ENCODE peak calls at places on chromosomes 5 and 9, in six cellular contexts. G is AG04449, C is glutamatergic neuron, M is mucosa of descending colon, U is GM12891, W is NCI-H1417. N is an unnamed sample.

GRCh38 chr9:133763272-133764183 is 25.4 kb upstream of the SARDH start:
- DNase-seq in W (no peak), U (no peak), C (no peak), M (peak), G (no peak), N (no peak)

GRCh38 chr5:59637878-59638580 is 255.5 kb downstream of the PDE4D start:
- DNase-seq in M (no peak), C (no peak), G (no peak), W (no peak), U (no peak), N (no peak)

GRCh38 chr5:135012033-135012588 is 21.9 kb downstream of the PITX1 start:
- DNase-seq in U (no peak), W (no peak), C (peak), G (no peak), M (no peak), N (no peak)

GRCh38 chr9:134641989-134642384 is 384 bp downstream of the COL5A1 start:
- DNase-seq in M (no peak), C (no peak), U (no peak), G (no peak), W (no peak), N (no peak)

GRCh38 chr9:127308559-127309429 is 44.2 kb downstream of the GARNL3 start:
- DNase-seq in M (no peak), C (no peak), W (no peak), G (no peak), U (no peak), N (no peak)

GRCh38 chr9:120909904-120910303 is 16.7 kb downstream of the TRAF1 start:
- DNase-seq in M (no peak), G (no peak), W (no peak), C (no peak), U (no peak), N (no peak)

GRCh38 chr5:119996128-119996527 is 366.8 kb downstream of the FAM170A start:
- DNase-seq in M (no peak), U (no peak), W (no peak), C (no peak), G (no peak), N (no peak)

GRCh38 chr5:32805966-32806626 is 95.0 kb downstream of the NPR3 start:
- DNase-seq in C (no peak), U (no peak), G (peak), M (no peak), W (no peak), N (no peak)

GRCh38 chr5:53779541-53779981 is 219.1 kb downstream of the NDUFS4 start:
- DNase-seq in G (no peak), M (no peak), C (no peak), U (no peak), W (no peak), N (no peak)

GRCh38 chr5:137778772-137779564 is 24.8 kb upstream of the HNRNPA0 start:
- DNase-seq in W (peak), U (no peak), C (no peak), M (no peak), G (no peak), N (no peak)

GRCh38 chr9:124941689-124942561 is 1.0 kb upstream of the GOLGA1 start:
- DNase-seq in M (peak), U (no peak), G (no peak), W (no peak), C (peak), N (peak)

GRCh38 chr9:81557957-81558791 is 131.2 kb downstream of the TLE1 start:
- DNase-seq in W (no peak), C (no peak), G (peak), M (no peak), U (no peak), N (no peak)

GRCh38 chr9:87882627-87883026 is at the start of gene SPATA31E1:
- DNase-seq in U (no peak), C (peak), W (no peak), M (no peak), G (no peak), N (no peak)

GRCh38 chr5:172173771-172174170 is 14.3 kb downstream of the STK10 start:
- DNase-seq in W (no peak), G (no peak), M (peak), C (no peak), U (no peak), N (no peak)

GRCh38 chr9:14080940-14081621 is 232.9 kb downstream of the NFIB start:
- DNase-seq in C (no peak), W (no peak), M (no peak), U (no peak), G (no peak), N (no peak)

GRCh38 chr9:130451004-130451390 is 6.2 kb downstream of the ASS1 start:
- DNase-seq in M (peak), U (no peak), G (no peak), C (no peak), W (no peak), N (no peak)

GRCh38 chr5:159657298-159657697 is 259.0 kb upstream of the ADRA1B start:
- DNase-seq in M (no peak), W (no peak), G (no peak), U (no peak), C (no peak), N (no peak)